ENCODE peak calls at places on chromosomes 12 and 14, in seven cellular contexts. J is bronchial epithelial cell, U is PC-3, T is Peyer's patch, Z is H1, I is heart left ventricle, Y is lower lobe of right lung. W is an unnamed sample. For H3K27me3, the result is how much of the 10 kb centered on the place peaks cover.

GRCh38 chr14:54570651-54571415 is 3.9 kb downstream of the SAMD4A start:
- DNase-seq in J (peak), I (no peak), Y (no peak), U (peak), T (no peak), Z (no peak), W (no peak)

GRCh38 chr12:8156845-8157244 is at the start of gene ZNF705A:
- DNase-seq in Z (no peak), J (peak), I (no peak), Y (no peak), T (no peak), U (peak), W (no peak)

GRCh38 chr14:99968931-99969330 is 96.3 kb upstream of the EVL start:
- DNase-seq in U (no peak), Y (no peak), Z (no peak), I (no peak), T (no peak), J (no peak), W (no peak)

GRCh38 chr12:31057671-31058070 is 16.0 kb upstream of the DDX11 start:
- DNase-seq in I (no peak), Y (no peak), T (no peak), U (no peak), Z (no peak), J (no peak), W (no peak)

GRCh38 chr14:68816183-68816942 is 23.5 kb upstream of the ZFP36L1 start:
- DNase-seq in I (peak), U (peak), J (peak), Z (no peak), Y (peak), T (peak), W (peak)

GRCh38 chr12:69360348-69360672 is 767 bp downstream of the YEATS4 start:
- DNase-seq in Z (no peak), J (no peak), I (no peak), T (no peak), Y (no peak), U (no peak), W (no peak)

GRCh38 chr14:47917344-47917954 is 242.0 kb upstream of the MDGA2 start:
- DNase-seq in U (peak), T (no peak), J (peak), I (no peak), Y (no peak), Z (peak), W (no peak)

GRCh38 chr12:10212623-10213131 is at the start of gene GABARAPL1:
- DNase-seq in J (peak), I (peak), U (peak), Z (no peak), Y (peak), T (peak), W (peak)

GRCh38 chr12:81644503-81644902 is 114.6 kb downstream of the PPFIA2 start:
- DNase-seq in J (peak), T (no peak), U (peak), Z (no peak), I (no peak), Y (no peak), W (peak)

GRCh38 chr12:54074308-54074707 is 20.7 kb downstream of the HOXC4 start:
- DNase-seq in U (no peak), J (no peak), Z (no peak), T (no peak), Y (no peak), I (no peak), W (no peak)

GRCh38 chr12:54071942-54072341 is 18.3 kb downstream of the HOXC4 start:
- DNase-seq in U (no peak), Y (no peak), J (no peak), I (no peak), Z (no peak), T (no peak), W (no peak)

GRCh38 chr12:54075974-54076373 is 22.3 kb downstream of the HOXC4 start:
- DNase-seq in Y (no peak), J (no peak), T (no peak), Z (peak), U (no peak), I (no peak), W (no peak)

DNA sequence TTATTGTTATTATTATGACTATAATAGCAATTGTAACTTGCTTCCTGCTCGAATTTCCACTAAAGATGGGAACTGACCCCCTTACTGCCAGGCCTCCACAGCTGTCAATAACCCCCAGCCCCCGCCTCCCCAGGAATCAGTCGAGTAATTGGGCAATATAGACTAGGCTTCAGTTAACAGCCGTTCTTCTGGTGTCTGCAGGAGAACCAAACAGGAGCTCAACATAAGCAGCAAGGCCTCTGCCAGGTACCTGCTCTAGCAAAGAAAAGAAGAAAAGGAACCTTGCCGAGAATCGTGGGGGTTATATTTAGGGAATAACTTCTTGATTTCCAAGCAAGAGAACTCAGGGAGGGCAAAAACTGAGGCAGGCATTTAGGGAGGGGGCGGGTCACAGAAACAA is 21.8 kb downstream of the HOXC4 start:
- DNase-seq in U (no peak), I (no peak), J (no peak), Z (no peak), T (no peak), Y (no peak), W (no peak)
- H3K27me3 ChIP-seq in U (under half), I (under half), J (under half), Z (half or more), T (under half), Y (under half), W (under half)

GRCh38 chr12:52687527-52688385 is 7.5 kb upstream of the KRT1 start:
- DNase-seq in J (peak), U (peak), Y (no peak), I (no peak), Z (no peak), T (peak), W (no peak)

GRCh38 chr12:52689239-52689638 is 9.0 kb upstream of the KRT1 start:
- DNase-seq in J (no peak), Y (no peak), T (no peak), U (no peak), I (no peak), Z (no peak), W (no peak)

GRCh38 chr12:52689936-52690335 is 9.7 kb upstream of the KRT1 start:
- DNase-seq in I (no peak), Z (no peak), U (no peak), Y (no peak), T (no peak), J (no peak), W (no peak)

GRCh38 chr12:52686756-52687487 is 6.7 kb upstream of the KRT1 start:
- DNase-seq in U (no peak), I (no peak), T (no peak), J (no peak), Z (no peak), Y (no peak), W (no peak)

GRCh38 chr12:52688481-52688880 is 8.3 kb upstream of the KRT1 start:
- DNase-seq in Y (no peak), J (no peak), I (no peak), T (no peak), U (no peak), Z (no peak), W (no peak)
- H3K27me3 ChIP-seq in Y (half or more), J (under half), I (under half), T (under half), U (under half), Z (under half), W (under half)

GRCh38 chr12:113030875-113031525 is 25.5 kb upstream of the DTX1 start:
- DNase-seq in Z (peak), J (peak), Y (no peak), U (peak), T (peak), I (no peak), W (peak)
- H3K27me3 ChIP-seq in Z (under half), J (under half), Y (under half), U (under half), T (under half), I (under half), W (under half)

DNA sequence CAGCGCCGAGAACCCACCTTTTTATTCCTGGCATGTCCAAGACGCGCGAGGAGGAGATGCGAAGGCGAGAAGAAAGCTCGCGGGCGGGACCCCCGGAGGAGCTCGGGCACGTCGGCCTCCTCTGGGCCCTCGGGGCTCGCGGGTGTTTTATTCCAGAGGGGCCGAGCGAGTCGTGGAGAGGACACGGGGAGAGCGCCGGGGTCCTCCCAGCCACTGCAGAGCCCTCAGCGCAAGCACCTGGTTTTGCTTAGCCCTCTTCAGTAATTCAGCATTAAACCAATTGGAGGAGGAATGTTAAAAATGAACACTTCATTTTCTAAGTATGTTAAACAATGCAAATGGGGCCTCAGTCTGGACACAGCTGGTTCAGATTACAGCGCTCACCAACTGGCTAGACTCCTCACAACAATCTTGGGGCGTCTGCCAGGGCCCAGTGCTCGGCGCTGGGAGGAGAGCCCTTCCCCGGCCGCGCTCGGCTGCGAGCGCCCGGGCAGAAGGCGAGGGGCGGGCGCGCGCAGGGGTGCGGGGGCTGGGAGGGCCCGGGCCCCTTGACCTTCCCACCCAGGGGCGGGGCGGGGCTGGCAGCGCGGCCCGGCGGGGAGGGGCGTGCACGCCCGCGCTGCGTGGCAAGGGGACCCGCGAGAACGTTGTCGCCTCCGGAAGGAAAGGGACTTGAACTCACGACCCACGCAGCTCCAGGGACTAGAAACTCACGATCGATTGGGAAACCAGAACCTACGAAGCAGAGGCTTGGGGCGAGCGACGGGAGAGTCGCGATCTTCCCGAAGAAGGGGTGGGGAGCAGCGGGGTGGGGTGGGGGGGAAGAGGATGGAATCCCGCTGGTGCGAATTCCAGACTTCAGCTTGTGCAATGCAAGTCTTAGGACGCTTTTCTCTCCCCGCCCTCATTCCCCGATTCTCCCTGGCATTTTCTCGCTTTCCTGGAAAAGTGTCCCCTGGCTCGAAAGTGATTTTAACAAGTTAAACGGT is at the start of gene FBLN5:
- DNase-seq in I (peak), Y (peak), U (no peak), T (peak), J (peak), Z (peak), W (no peak)
- H3K27me3 ChIP-seq in I (under half), Y (under half), U (under half), T (under half), J (under half), Z (under half), W (under half)

DNA sequence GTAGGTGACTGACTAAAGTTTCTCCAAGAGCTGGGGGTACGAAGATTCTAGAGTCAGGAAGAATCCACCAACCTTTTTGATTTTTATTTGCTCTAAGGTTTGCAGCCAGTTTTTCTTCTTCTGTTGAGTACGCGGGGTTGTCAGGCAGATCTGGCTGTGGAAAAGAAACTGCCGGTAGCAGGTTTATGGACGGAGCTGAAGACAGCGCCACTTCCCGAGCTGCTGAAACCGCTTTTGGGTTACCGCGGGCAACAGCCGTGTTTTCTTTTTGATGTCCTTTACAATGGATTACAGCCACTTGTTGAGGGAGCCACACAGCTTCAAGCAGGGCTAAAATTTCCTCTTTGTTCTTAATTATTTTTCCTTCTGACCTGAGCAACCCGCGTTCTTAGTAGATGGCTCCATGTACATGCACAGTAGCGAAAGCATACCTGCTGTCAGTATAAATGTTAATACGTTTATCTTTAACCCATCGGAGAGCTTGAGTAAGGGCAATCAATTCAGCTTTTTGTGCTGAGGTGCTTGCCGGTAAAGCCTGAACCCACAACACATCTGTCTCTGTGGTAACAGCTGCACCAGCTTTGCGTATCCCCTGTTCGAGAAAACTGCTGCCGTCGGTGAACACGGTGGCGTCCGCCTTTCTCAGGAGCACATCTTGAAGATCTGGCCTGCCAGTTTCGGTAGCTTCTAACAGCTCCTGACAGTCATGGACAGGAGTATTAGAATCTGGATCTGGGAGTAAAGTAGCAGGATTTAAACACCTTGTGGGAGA is 674.3 kb downstream of the TMEM121 start:
- DNase-seq in T (no peak), Z (no peak), I (no peak), Y (no peak), U (no peak), J (no peak), W (no peak)
- H3K27me3 ChIP-seq in T (under half), Z (under half), I (under half), Y (under half), U (under half), J (under half), W (under half)

GRCh38 chr12:100717733-100718067 is 76.9 kb upstream of the ANO4 start:
- DNase-seq in Y (no peak), J (no peak), T (no peak), Z (no peak), I (no peak), U (no peak), W (no peak)
- H3K27me3 ChIP-seq in Y (half or more), J (under half), T (under half), Z (under half), I (under half), U (under half), W (under half)

GRCh38 chr12:111011999-111012600 is 91.7 kb upstream of the MYL2 start:
- DNase-seq in J (no peak), I (no peak), Y (no peak), Z (no peak), U (no peak), T (no peak), W (no peak)
- H3K27me3 ChIP-seq in J (under half), I (under half), Y (under half), Z (under half), U (half or more), T (under half), W (under half)

GRCh38 chr12:120579179-120579578 is 2.0 kb downstream of the POP5 start:
- DNase-seq in T (no peak), Z (no peak), U (no peak), Y (no peak), I (no peak), J (no peak), W (no peak)
- H3K27me3 ChIP-seq in T (under half), Z (under half), U (under half), Y (under half), I (under half), J (under half), W (under half)

DNA sequence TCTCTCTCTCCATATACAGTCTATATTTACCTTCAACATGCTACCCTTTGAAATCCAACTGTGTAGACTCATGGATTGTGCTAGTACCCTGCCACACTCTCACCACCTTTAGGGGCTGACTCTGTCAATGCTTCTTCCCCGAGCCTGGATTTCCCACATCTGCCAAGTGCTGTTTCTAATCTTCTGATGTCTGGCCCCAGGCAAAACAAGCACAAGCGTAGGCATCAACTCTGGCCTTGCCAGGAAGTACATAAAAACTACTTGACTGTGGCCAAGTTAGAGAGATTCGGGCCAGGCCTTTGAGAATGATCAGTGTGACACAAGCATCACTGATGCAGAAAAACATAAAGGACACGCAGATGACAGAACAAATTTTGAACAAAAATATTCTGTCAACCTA is 291.9 kb downstream of the TRHDE start:
- DNase-seq in Z (no peak), I (no peak), J (no peak), U (no peak), Y (no peak), T (no peak), W (no peak)
- H3K27me3 ChIP-seq in Z (under half), I (under half), J (under half), U (under half), Y (under half), T (under half), W (under half)